ENCODE peak calls at places on chromosomes 11 and 22, in four cellular contexts. A, O, L and Y are unnamed samples.

GRCh38 chr11:31687256-31687655 is 123.9 kb downstream of the PAX6 start:
- DNase-seq in O (no peak), L (no peak), A (no peak), Y (no peak)

GRCh38 chr22:39900306-39901227 is at the start of gene GRAP2:
- DNase-seq in L (peak), A (no peak), O (no peak), Y (no peak)

GRCh38 chr11:68549789-68550484 is 89.4 kb downstream of the PPP6R3 start:
- DNase-seq in L (no peak), O (no peak), A (no peak), Y (no peak)

GRCh38 chr11:125063429-125064043 is 431 bp downstream of the SLC37A2 start:
- DNase-seq in O (no peak), A (no peak), L (no peak), Y (peak)

GRCh38 chr11:60396790-60397189 is 531 bp downstream of the MS4A14 start:
- DNase-seq in A (no peak), L (peak), O (no peak), Y (no peak)

GRCh38 chr11:111335596-111335995 is 37.2 kb downstream of the POU2AF3 start:
- DNase-seq in O (no peak), A (no peak), L (no peak), Y (no peak)

GRCh38 chr11:83292709-83293435 is 6.7 kb upstream of the CCDC90B start:
- DNase-seq in L (no peak), O (peak), A (peak), Y (no peak)

GRCh38 chr22:26812731-26813130 is 155.3 kb downstream of the MIAT start:
- DNase-seq in L (no peak), A (no peak), O (no peak), Y (no peak)

GRCh38 chr11:130897262-130898182 is 18.8 kb downstream of the SNX19 start:
- DNase-seq in A (no peak), L (no peak), O (no peak), Y (no peak)

GRCh38 chr22:27624042-27624441 is 177.5 kb downstream of the MN1 start:
- DNase-seq in O (no peak), A (no peak), L (no peak), Y (no peak)

GRCh38 chr11:236774-237767 is at the start of gene PSMD13:
- DNase-seq in O (peak), A (peak), L (no peak), Y (peak)

GRCh38 chr22:50713008-50713385 is 25.0 kb upstream of the ACR start:
- DNase-seq in L (no peak), O (no peak), A (no peak), Y (no peak)

GRCh38 chr22:17307566-17307965 is 61.7 kb upstream of the CECR2 start:
- DNase-seq in A (no peak), O (no peak), L (no peak), Y (no peak)

GRCh38 chr11:70319694-70320093 is 49.2 kb downstream of the PPFIA1 start:
- DNase-seq in A (no peak), L (no peak), O (no peak), Y (no peak)

GRCh38 chr11:69978841-69979614 is 99.1 kb upstream of the ANO1 start:
- DNase-seq in O (no peak), A (no peak), L (no peak), Y (no peak)

GRCh38 chr22:46592390-46592872 is 27.8 kb upstream of the GRAMD4 start:
- DNase-seq in L (no peak), O (no peak), A (no peak), Y (no peak)

GRCh38 chr11:75946531-75947530 is 131.8 kb downstream of the UVRAG start:
- DNase-seq in A (no peak), L (no peak), O (no peak), Y (no peak)

GRCh38 chr22:49008682-49009235 is 818.9 kb downstream of the BRD1 start:
- DNase-seq in A (no peak), O (no peak), L (no peak), Y (no peak)

GRCh38 chr11:97963528-97964331 is 1057.0 kb upstream of the CNTN5 start:
- DNase-seq in O (no peak), L (no peak), A (peak), Y (no peak)

GRCh38 chr22:36935694-36936093 is 22.3 kb downstream of the CSF2RB start:
- DNase-seq in O (no peak), A (no peak), L (no peak), Y (no peak)

GRCh38 chr11:128496684-128497056 is 90.7 kb downstream of the ETS1 start:
- DNase-seq in A (no peak), L (no peak), O (no peak), Y (no peak)

GRCh38 chr11:124442442-124442841 is 3.1 kb downstream of the OR8B8 start:
- DNase-seq in L (no peak), A (no peak), O (no peak), Y (no peak)

GRCh38 chr22:44848791-44849410 is 96.5 kb downstream of the ARHGAP8 start:
- DNase-seq in A (no peak), L (no peak), O (no peak), Y (no peak)

GRCh38 chr22:44846726-44847275 is 94.4 kb downstream of the ARHGAP8 start:
- DNase-seq in O (no peak), A (no peak), L (no peak), Y (no peak)

GRCh38 chr22:44847380-44847779 is 95.0 kb downstream of the ARHGAP8 start:
- DNase-seq in O (no peak), A (no peak), L (no peak), Y (no peak)

GRCh38 chr22:44848296-44848741 is 95.9 kb downstream of the ARHGAP8 start:
- DNase-seq in L (no peak), A (no peak), O (no peak), Y (no peak)

DNA sequence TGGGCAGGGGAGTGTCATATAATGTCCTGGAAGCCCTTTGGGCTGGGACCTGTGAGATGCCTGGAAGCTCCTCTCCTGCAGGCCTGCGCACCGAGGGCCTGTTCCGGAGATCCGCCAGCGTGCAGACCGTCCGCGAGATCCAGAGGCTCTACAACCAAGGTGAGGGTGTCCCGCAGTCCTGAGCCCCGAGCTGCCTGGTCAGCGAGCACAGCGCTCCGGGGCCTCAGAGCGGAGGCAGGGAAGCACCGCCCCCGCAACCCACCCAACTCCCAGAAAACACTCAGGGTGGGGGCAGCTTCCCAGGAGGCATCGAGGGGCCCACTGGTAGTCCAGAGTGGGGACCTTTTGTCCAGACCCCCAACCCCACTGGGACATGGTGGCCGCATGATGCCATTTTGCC is 95.5 kb downstream of the ARHGAP8 start:
- DNase-seq in O (no peak), L (no peak), A (no peak), Y (no peak)
- TF ChIP-seq NR2C2 in O (no peak), L (no peak), A (no peak), Y (no peak)

DNA sequence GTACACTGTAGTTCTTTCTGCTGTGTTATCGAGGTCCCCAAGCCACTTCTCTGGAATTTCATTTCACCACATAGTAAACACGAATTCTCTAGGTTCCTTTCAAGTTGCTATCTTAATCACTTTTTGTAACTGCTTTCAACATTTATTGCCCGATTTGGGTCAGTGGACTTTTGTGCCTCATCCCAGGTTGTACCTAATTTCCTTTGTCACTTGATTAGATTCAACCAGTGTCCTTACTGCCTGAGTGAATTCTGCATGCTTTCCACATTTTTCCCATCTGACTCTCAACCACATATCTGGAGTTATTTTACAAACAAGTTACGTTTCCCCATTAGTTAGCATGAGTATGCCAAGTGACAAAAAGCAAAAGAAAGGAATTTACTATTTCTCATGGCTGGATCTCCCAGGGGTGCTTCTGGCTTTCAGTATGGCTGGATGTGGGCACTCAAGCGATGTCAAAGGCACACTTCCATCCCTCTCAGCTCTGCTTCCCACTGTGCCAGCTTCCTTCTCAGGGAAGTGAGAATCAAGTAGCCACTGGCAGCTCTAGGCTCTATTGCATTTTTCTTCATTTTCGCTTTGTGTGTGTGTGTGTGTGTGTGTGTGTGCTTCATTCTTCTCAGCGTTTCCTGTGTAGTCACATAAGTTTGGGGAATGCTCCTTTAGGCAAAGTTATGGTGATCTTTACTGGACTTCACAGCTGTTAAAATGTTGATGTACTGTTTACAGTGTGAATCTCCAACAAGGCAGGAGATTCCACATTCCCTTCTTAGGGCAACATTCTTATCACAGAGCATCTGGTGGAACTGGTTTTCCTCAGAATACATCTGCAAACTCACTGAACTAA is 128.9 kb downstream of the DBX1 start:
- DNase-seq in A (no peak), O (peak), L (no peak), Y (no peak)
- TF ChIP-seq NR2C2 in A (no peak), O (no peak), L (no peak), Y (no peak)

DNA sequence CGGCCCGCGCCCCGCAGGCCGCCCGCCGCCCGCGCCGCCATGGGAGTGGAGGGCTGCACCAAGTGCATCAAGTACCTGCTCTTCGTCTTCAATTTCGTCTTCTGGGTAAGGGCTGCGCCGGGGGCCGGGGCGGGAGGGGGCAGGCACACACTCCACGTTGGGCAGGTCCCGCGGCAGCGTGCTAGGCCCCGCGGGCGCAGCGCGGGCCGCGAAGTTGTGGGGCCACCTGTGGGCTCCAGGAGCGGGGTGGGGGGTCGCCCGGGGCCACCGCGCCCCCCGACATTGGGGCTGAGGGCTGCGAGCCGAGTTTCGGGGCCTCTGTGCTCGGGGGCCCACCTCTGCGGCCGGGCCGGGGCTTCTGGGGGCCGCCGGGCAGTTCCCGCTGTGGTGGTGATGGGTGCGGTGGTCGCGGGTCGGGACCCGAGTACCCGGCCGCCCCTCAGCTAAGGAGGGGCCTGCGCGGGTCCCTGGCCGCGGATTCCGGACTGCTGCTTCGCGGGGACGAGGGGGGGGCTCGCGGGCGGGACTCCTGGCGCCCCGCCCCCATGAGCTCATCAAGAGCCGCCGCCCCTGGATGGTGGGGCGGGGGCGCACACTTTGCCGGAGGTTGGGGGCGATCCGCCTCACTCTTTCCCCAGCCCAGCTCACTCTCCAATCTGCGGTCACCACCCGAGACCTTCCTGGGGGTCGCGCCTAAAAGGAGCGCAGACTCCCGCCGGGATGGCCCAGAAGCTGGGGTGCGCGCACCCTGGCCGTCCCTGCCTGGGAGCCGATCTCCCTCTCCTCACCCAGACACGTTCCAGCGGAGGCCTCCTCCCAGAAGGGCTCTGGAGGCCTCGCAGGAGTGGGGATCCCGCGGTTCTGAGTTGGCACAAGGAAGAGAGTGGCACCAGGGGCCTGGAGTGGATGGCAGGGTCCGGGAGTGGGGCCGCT is 667 bp downstream of the CD81 start:
- DNase-seq in L (no peak), A (peak), O (no peak), Y (peak)
- TF ChIP-seq NR2C2 in L (no peak), A (no peak), O (no peak), Y (no peak)

GRCh38 chr11:13134886-13135285 is 125.8 kb downstream of the RASSF10 start:
- DNase-seq in A (no peak), O (no peak), L (no peak), Y (no peak)
- TF ChIP-seq NR2C2 in A (no peak), O (no peak), L (no peak), Y (no peak)

DNA sequence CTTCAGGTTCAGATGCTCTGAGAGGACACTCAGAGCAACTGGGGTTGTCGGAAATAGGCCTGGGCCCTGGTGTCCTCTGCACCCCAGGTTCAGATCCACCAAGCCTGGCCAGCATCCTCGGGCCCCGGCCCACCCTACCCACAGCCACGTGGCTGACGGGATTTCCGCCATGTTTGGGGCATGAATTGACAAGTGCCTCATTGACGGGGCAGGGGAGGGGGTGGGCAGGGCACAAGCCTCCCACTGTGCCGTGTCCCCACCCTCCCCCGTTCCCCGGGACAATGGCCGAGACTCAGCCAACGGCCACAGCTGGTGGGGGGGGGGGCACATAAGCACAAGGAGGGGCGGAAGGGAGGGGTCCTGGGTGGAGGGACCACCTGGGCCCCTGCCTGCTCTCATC is 8.5 kb downstream of the MYRF start:
- DNase-seq in O (no peak), A (no peak), L (no peak), Y (no peak)
- TF ChIP-seq NR2C2 in O (no peak), A (no peak), L (no peak), Y (no peak)

DNA sequence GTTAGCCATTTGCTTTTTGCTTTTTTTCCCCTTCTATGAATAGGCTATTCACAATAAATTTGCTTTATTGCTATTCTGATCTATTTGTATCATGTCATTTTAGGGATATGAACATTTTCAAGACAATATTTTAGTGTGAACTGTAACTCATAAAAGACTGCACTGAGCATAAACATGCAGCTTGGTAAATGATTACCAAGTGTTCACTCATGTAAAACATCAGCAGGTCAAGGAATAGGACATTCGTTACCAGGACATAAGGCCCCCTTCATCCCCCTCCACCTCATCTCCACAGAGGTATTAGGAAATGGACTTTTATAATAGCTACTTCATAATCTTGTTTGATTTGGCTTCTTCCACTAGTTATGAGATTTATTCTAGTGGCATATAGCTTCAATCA is 12.4 kb downstream of the NLRP14 start:
- DNase-seq in O (no peak), A (no peak), L (no peak), Y (no peak)
- TF ChIP-seq NR2C2 in O (no peak), A (no peak), L (no peak), Y (no peak)

GRCh38 chr11:27497284-27497866 is 9.2 kb downstream of the LIN7C start:
- DNase-seq in L (no peak), O (peak), A (peak), Y (no peak)
- TF ChIP-seq NR2C2 in L (no peak), O (no peak), A (no peak), Y (no peak)

GRCh38 chr11:46858920-46859531 is 12.9 kb upstream of the CKAP5 start:
- DNase-seq in O (no peak), A (no peak), L (no peak), Y (no peak)
- TF ChIP-seq NR2C2 in O (no peak), A (no peak), L (no peak), Y (no peak)

DNA sequence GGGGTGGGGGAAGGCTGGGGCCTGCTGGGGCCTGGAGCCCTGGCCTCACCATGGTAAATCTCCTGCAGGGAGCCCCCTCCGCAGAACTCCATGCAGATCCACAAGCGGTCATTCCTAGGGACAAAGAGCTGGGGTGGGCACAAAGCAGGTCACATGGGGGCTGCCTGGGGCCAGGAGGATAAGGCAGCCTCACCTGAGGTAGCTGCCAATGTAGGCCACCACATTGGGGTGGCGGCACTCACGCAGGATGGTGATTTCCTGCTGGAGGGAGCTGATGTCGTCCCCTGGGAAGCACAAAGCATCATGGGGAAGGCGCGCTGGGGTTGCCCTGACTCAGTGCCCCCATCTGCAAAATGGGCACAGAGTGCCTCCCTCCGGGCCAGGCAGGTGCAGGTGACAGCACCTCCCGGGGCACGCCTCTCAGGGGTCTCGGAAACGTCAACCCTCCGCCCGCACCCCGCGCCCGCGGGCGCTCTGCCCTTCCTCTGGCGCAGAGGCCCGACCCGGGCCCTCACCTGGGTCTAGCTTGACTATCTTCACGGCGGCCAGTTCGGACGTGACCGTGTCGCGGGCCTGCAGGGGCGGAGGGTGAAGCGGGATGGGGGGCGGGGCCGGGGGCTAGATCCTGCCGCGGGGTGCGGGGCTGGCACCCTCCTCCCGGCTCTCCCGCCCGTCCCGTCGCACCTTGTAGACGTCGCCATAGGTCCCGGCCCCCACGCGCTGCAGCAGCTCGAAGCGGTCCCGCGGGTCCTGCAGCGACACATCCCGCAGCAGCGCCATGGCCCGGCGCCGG is 448 bp downstream of the MAP4K2 start:
- DNase-seq in O (no peak), A (peak), L (no peak), Y (peak)
- TF ChIP-seq NR2C2 in O (no peak), A (no peak), L (no peak), Y (no peak)